ENCODE peak calls at places on chromosomes 4 and X, in eight cellular contexts. B is sigmoid colon; M is fibroblast of lung; V is GM06990; P is small intestine; C is effector memory CD4-positive, alpha-beta T cell; O is aorta; X is BE2C. Y is an unnamed sample. For H3K27me3, the result is how much of the 10 kb centered on the place peaks cover.

GRCh38 chrX:110853610-110854009 is 58.0 kb upstream of the CHRDL1 start:
- DNase-seq in B (no peak), V (no peak), X (no peak), C (no peak), M (peak), P (peak), O (no peak), Y (peak)

GRCh38 chr4:39278476-39278875 is 87.7 kb downstream of the RFC1 start:
- DNase-seq in B (no peak), V (no peak), P (no peak), M (no peak), C (no peak), X (no peak), O (no peak), Y (no peak)

GRCh38 chrX:1582686-1583437 is 8.5 kb upstream of the AKAP17A start:
- DNase-seq in V (no peak), P (peak), B (no peak), O (no peak), X (no peak), C (peak), M (no peak), Y (no peak)

GRCh38 chr4:94486372-94486801 is 34.6 kb downstream of the PDLIM5 start:
- DNase-seq in O (no peak), X (no peak), V (no peak), P (no peak), B (no peak), C (no peak), M (no peak), Y (no peak)

GRCh38 chr4:2944091-2944482 is 19.1 kb downstream of the NOP14 start:
- DNase-seq in C (no peak), B (no peak), M (no peak), O (peak), P (no peak), V (no peak), X (no peak), Y (no peak)

GRCh38 chrX:153179131-153179530 is at the start of gene MAGEA1:
- DNase-seq in V (no peak), C (no peak), M (no peak), O (no peak), P (no peak), X (no peak), B (no peak), Y (no peak)

GRCh38 chr4:830776-831482 is 5.0 kb upstream of the CPLX1 start:
- DNase-seq in X (no peak), M (no peak), P (no peak), B (peak), C (no peak), O (peak), V (no peak), Y (no peak)

GRCh38 chrX:46645614-46646013 is 72.0 kb downstream of the CHST7 start:
- DNase-seq in C (no peak), M (no peak), B (no peak), V (no peak), O (no peak), P (no peak), X (no peak), Y (no peak)

GRCh38 chr4:3785292-3785565 is 19.0 kb downstream of the ADRA2C start:
- DNase-seq in O (no peak), C (no peak), V (no peak), P (no peak), X (no peak), M (no peak), B (no peak), Y (no peak)

GRCh38 chr4:3413675-3414420 is 27.9 kb upstream of the HGFAC start:
- DNase-seq in O (peak), P (no peak), M (no peak), V (no peak), X (no peak), B (peak), C (no peak), Y (no peak)

GRCh38 chr4:59571805-59572430 is 1628.2 kb upstream of the ADGRL3 start:
- DNase-seq in B (no peak), M (no peak), O (no peak), X (no peak), P (no peak), C (no peak), V (no peak), Y (no peak)

GRCh38 chrX:11558972-11559371 is 106.7 kb downstream of the ARHGAP6 start:
- DNase-seq in O (no peak), V (no peak), M (no peak), P (peak), C (peak), X (peak), B (no peak), Y (no peak)

GRCh38 chr4:184163813-184164212 is 53.9 kb downstream of the ENPP6 start:
- DNase-seq in C (no peak), V (no peak), B (no peak), O (no peak), P (peak), X (peak), M (peak), Y (peak)

GRCh38 chr4:173262363-173262762 is 71.8 kb downstream of the HMGB2 start:
- DNase-seq in M (no peak), P (no peak), V (no peak), C (no peak), O (no peak), B (no peak), X (no peak), Y (no peak)

GRCh38 chr4:11441182-11441556 is 12.5 kb upstream of the HS3ST1 start:
- DNase-seq in B (no peak), C (no peak), M (no peak), O (no peak), P (no peak), V (no peak), X (no peak), Y (no peak)

GRCh38 chr4:71980976-71981375 is 50.8 kb upstream of the NPFFR2 start:
- DNase-seq in X (no peak), B (no peak), P (no peak), O (no peak), V (no peak), M (no peak), C (no peak), Y (no peak)

GRCh38 chr4:189088783-189089182 is 851.9 kb upstream of the FRG1 start:
- DNase-seq in B (no peak), P (no peak), V (no peak), M (peak), X (no peak), C (no peak), O (no peak), Y (no peak)

GRCh38 chrX:41472231-41472815 is 25.2 kb downstream of the NYX start:
- DNase-seq in V (no peak), M (no peak), P (no peak), C (no peak), X (no peak), O (no peak), B (no peak), Y (no peak)

GRCh38 chrX:153984351-153985178 is 12.0 kb downstream of the TMEM187 start:
- DNase-seq in P (no peak), O (no peak), B (no peak), V (peak), M (no peak), C (no peak), X (no peak), Y (no peak)

DNA sequence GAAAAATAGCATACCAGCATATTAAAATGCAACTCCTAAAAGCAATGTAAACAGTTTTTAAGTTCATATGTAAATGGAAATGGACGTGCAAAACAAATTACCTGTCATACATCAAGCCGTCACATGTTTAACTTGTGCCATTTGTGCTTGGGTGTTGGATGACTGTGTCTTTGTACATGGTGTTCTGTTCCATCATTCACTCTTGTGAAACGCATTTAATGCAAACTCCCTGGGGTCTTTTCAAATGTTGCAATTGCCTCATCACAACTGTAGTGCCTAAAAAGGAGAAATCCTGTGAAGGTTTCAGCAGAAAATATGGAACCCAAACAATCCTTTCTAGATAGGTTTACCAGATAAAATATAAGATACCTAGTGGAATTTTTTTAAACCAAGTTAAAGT is 52.4 kb downstream of the PHOX2B start:
- DNase-seq in X (no peak), V (no peak), O (no peak), P (no peak), M (no peak), C (no peak), B (no peak), Y (no peak)
- H3K27me3 ChIP-seq in X (under half), V (under half), O (under half), P (under half), M (under half), C (under half), B (under half), Y (under half)

DNA sequence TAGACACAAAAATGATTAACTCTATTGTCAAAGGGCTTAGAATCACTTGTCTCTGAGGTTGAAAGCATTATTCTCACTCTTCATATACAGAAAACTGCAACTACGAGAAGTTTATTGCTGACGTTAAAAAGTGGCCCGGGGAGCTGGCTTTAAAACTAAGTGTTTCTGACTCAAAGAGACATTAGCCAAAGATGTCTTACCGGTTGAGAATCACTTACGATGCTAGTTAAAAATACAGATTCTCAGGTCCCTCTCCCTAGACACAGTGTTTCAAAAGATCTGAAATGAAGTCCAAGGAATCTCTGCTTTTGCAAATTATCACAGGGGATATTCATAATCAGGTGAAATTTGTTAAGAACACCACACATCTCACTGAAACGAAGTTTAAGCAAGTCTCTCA is 1.2 kb downstream of the GNPDA2 start:
- DNase-seq in M (peak), C (no peak), B (no peak), X (no peak), P (no peak), V (no peak), O (no peak), Y (no peak)
- H3K4me3 ChIP-seq in M (peak), C (peak), B (peak), X (peak), P (no peak), V (peak), O (peak), Y (peak)

GRCh38 chr4:124694306-124694705 is 18.2 kb downstream of the ANKRD50 start:
- DNase-seq in P (no peak), B (no peak), C (no peak), O (no peak), M (no peak), V (no peak), X (no peak), Y (no peak)
- H3K27me3 ChIP-seq in P (under half), B (under half), C (under half), O (under half), M (under half), V (under half), X (under half), Y (under half)

GRCh38 chrX:138710311-138710791 is 1.2 kb downstream of the FGF13 start:
- DNase-seq in C (no peak), B (no peak), V (no peak), M (no peak), O (peak), P (no peak), X (no peak), Y (peak)

GRCh38 chrX:138708268-138708667 is 3.2 kb downstream of the FGF13 start:
- DNase-seq in C (no peak), P (no peak), B (no peak), M (no peak), X (no peak), V (no peak), O (no peak), Y (no peak)

GRCh38 chrX:138711399-138712347 is at the start of gene FGF13:
- DNase-seq in M (peak), V (no peak), C (no peak), X (peak), P (peak), O (peak), B (peak), Y (peak)

GRCh38 chrX:138710866-138711331 is 618 bp downstream of the FGF13 start:
- DNase-seq in B (peak), P (no peak), O (peak), V (no peak), M (no peak), C (no peak), X (no peak), Y (peak)

DNA sequence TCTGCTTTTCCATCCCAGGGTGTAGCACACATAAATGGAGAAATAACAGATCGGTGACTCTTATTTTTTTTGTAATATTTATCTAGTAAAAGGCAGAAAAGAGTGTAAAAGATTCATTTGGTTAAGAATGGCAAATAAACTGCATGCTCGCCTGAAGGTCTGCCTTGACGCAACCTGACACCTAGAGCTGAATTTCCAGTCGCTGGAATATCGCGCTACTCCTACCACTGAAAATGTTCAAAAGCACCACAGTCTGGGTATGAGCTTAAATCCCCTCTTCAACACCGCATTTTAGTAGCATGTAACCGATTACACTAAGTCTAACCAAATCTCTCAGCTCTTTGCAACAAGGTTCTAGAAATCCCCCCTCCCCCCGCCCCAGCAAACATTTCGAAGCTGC is 1.6 kb downstream of the FGF13 start:
- DNase-seq in V (no peak), O (no peak), B (no peak), C (no peak), M (no peak), X (no peak), P (no peak), Y (no peak)
- H3K4me3 ChIP-seq in V (no peak), O (peak), B (peak), C (no peak), M (no peak), X (no peak), P (no peak), Y (no peak)

GRCh38 chr4:105895324-105895608 is at the start of gene NPNT:
- DNase-seq in V (peak), B (no peak), O (no peak), X (peak), M (no peak), P (peak), C (no peak), Y (no peak)
- H3K27me3 ChIP-seq in V (under half), B (under half), O (under half), X (half or more), M (under half), P (under half), C (under half), Y (under half)

GRCh38 chrX:69083361-69083760 is 81.9 kb downstream of the PJA1 start:
- DNase-seq in X (no peak), M (no peak), O (peak), P (no peak), V (no peak), C (no peak), B (no peak), Y (no peak)
- H3K4me3 ChIP-seq in X (no peak), M (no peak), O (no peak), P (no peak), V (no peak), C (no peak), B (no peak), Y (no peak)